ENCODE peak calls at places on chromosomes 12 and 14, in ten cellular contexts. F is heart right ventricle, P is OCI-LY7, C is sigmoid colon, L is lung, Y is suprapubic skin, I is uterus, Q is ovary, D is WERI-Rb-1, H is tibial artery. Z is an unnamed sample.

GRCh38 chr12:1065629-1066028 is 74.6 kb downstream of the ERC1 start:
- DNase-seq in F (no peak), P (no peak), C (no peak), L (no peak), Y (no peak), I (no peak), Q (no peak), D (no peak), H (no peak), Z (no peak)

GRCh38 chr12:91001306-91001705 is 3.5 kb downstream of the EPYC start:
- DNase-seq in F (no peak), P (no peak), C (no peak), L (no peak), Y (no peak), I (no peak), Q (no peak), D (no peak), H (no peak), Z (no peak)

GRCh38 chr14:51967521-51967920 is 21.8 kb upstream of the RTRAF start:
- DNase-seq in F (no peak), P (no peak), C (no peak), L (no peak), Y (no peak), I (no peak), Q (no peak), D (no peak), H (no peak), Z (no peak)

GRCh38 chr12:122726056-122726558 is 4.5 kb downstream of the HCAR1 start:
- DNase-seq in F (no peak), P (no peak), C (no peak), L (no peak), Y (no peak), I (no peak), Q (no peak), D (no peak), H (no peak), Z (no peak)

GRCh38 chr12:52230364-52231281 is 2.4 kb upstream of the KRT7 start:
- DNase-seq in F (peak), P (no peak), C (peak), L (peak), Y (no peak), I (no peak), Q (no peak), D (no peak), H (peak), Z (no peak)

GRCh38 chr14:96383445-96383844 is 8.5 kb upstream of the AK7 start:
- DNase-seq in F (no peak), P (no peak), C (no peak), L (no peak), Y (no peak), I (no peak), Q (no peak), D (no peak), H (no peak), Z (no peak)

GRCh38 chr12:53094394-53094787 is 3.1 kb upstream of the IGFBP6 start:
- DNase-seq in F (no peak), P (no peak), C (peak), L (no peak), Y (peak), I (no peak), Q (peak), D (no peak), H (peak), Z (no peak)

GRCh38 chr14:76828339-76829015 is 2.3 kb downstream of the LRRC74A start:
- DNase-seq in F (no peak), P (no peak), C (no peak), L (no peak), Y (no peak), I (no peak), Q (no peak), D (no peak), H (no peak), Z (no peak)

GRCh38 chr14:104639889-104640548 is 35.4 kb upstream of the TMEM179 start:
- DNase-seq in F (peak), P (peak), C (peak), L (peak), Y (peak), I (no peak), Q (peak), D (peak), H (no peak), Z (no peak)

GRCh38 chr14:70093156-70093555 is 95.6 kb downstream of the SLC8A3 start:
- DNase-seq in F (no peak), P (no peak), C (no peak), L (no peak), Y (no peak), I (no peak), Q (no peak), D (no peak), H (no peak), Z (no peak)

GRCh38 chr12:124321556-124322270 is 26.8 kb downstream of the RFLNA start:
- DNase-seq in F (no peak), P (no peak), C (no peak), L (no peak), Y (no peak), I (no peak), Q (no peak), D (no peak), H (no peak), Z (no peak)

GRCh38 chr12:104567832-104568490 is 111.2 kb downstream of the CHST11 start:
- DNase-seq in F (no peak), P (no peak), C (no peak), L (no peak), Y (no peak), I (no peak), Q (no peak), D (no peak), H (no peak), Z (no peak)

GRCh38 chr14:38941485-38941884 is 161.6 kb downstream of the SEC23A start:
- DNase-seq in F (no peak), P (no peak), C (no peak), L (no peak), Y (no peak), I (no peak), Q (no peak), D (no peak), H (no peak), Z (no peak)

GRCh38 chr12:49059063-49059384 is 1.6 kb downstream of the KMT2D start:
- DNase-seq in F (no peak), P (no peak), C (no peak), L (no peak), Y (no peak), I (no peak), Q (no peak), D (no peak), H (no peak), Z (no peak)

GRCh38 chr14:100076630-100077029 is 11.4 kb downstream of the EVL start:
- DNase-seq in F (no peak), P (no peak), C (peak), L (no peak), Y (peak), I (peak), Q (no peak), D (peak), H (peak), Z (no peak)

GRCh38 chr12:1777798-1778197 is 42.6 kb upstream of the LRTM2 start:
- DNase-seq in F (no peak), P (no peak), C (no peak), L (no peak), Y (no peak), I (no peak), Q (no peak), D (no peak), H (no peak), Z (peak)

GRCh38 chr14:38342803-38343202 is 86.9 kb upstream of the CLEC14A start:
- DNase-seq in F (no peak), P (no peak), C (no peak), L (no peak), Y (no peak), I (no peak), Q (no peak), D (no peak), H (no peak), Z (peak)

GRCh38 chr14:65769151-65769550 is 356.6 kb downstream of the FUT8 start:
- DNase-seq in F (no peak), P (no peak), C (no peak), L (no peak), Y (no peak), I (no peak), Q (no peak), D (no peak), H (no peak), Z (no peak)

GRCh38 chr12:103102225-103102744 is 144.8 kb downstream of the ASCL1 start:
- DNase-seq in F (no peak), P (no peak), C (no peak), L (no peak), Y (no peak), I (no peak), Q (no peak), D (no peak), H (no peak), Z (no peak)

GRCh38 chr12:74896186-74896585 is 313.5 kb downstream of the KCNC2 start:
- DNase-seq in F (no peak), P (no peak), C (no peak), L (no peak), Y (no peak), I (no peak), Q (no peak), D (no peak), H (no peak), Z (peak)

GRCh38 chr14:72222046-72222445 is 289.8 kb downstream of the RGS6 start:
- DNase-seq in F (no peak), P (no peak), C (no peak), L (no peak), Y (no peak), I (no peak), Q (no peak), D (no peak), H (no peak), Z (no peak)

GRCh38 chr14:104796682-104797081 is 1.1 kb upstream of the AKT1 start:
- DNase-seq in F (no peak), P (no peak), C (no peak), L (no peak), Y (no peak), I (no peak), Q (no peak), D (no peak), H (no peak), Z (no peak)

GRCh38 chr14:55399183-55399582 is 12.4 kb downstream of the ATG14 start:
- DNase-seq in F (no peak), P (no peak), C (no peak), L (no peak), Y (no peak), I (no peak), Q (no peak), D (no peak), H (no peak), Z (no peak)

GRCh38 chr14:64800000-64800399 is 79.7 kb downstream of the SPTB start:
- DNase-seq in F (peak), P (peak), C (no peak), L (peak), Y (no peak), I (no peak), Q (no peak), D (peak), H (no peak), Z (no peak)

DNA sequence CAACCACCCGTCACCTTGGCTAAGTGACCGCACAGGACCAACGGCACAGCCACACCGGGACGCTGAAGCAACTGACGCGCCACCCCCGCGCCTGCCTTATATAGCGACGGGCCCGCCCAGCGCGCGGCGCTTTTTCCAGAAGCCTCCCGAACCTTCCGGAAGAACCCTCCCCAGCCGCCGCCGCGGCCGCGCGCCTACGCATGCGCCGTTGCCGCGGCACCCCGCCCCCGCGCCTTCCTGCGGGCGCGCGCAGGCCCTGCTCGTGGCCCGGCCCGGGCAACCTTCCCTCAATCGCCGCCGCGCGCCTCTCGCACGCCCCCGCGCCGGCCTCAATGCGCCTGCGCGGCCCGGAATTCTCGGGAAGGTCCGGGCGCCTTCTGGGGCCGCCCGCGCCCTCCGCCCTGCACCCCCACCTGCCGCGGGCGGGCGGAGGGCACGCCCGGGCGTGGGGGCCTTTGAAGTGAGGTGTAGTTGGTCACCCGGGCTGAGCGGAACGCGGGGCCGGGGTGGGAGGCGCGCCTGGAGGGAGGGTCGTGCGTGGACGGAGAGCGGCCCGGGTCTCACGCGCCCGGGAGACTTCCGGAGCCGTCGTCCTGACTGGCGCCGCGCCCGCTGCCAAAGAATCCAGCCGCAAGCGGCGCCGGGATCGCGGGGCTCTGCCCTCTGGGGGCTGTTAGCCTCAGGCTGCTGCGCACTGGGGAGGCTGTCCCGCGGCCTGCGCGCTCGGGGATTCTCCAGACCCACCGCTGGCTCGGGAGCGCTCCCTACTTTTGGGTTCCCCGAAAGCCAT is at the start of gene HSP90AA1:
- DNase-seq in F (peak), P (peak), C (peak), L (peak), Y (peak), I (peak), Q (peak), D (peak), H (peak), Z (peak)
- TF ChIP-seq CTCF in F (peak), P (peak), C (peak), L (no peak), Y (no peak), I (peak), Q (no peak), D (peak), H (no peak), Z (peak)

GRCh38 chr12:88539893-88540292 is 40.4 kb downstream of the KITLG start:
- DNase-seq in F (no peak), P (no peak), C (no peak), L (no peak), Y (no peak), I (no peak), Q (no peak), D (no peak), H (no peak), Z (no peak)
- H3K4me3 ChIP-seq in F (no peak), P (no peak), C (no peak), L (no peak), Y (no peak), I (no peak), Q (no peak), D (no peak), H (no peak), Z (no peak)

DNA sequence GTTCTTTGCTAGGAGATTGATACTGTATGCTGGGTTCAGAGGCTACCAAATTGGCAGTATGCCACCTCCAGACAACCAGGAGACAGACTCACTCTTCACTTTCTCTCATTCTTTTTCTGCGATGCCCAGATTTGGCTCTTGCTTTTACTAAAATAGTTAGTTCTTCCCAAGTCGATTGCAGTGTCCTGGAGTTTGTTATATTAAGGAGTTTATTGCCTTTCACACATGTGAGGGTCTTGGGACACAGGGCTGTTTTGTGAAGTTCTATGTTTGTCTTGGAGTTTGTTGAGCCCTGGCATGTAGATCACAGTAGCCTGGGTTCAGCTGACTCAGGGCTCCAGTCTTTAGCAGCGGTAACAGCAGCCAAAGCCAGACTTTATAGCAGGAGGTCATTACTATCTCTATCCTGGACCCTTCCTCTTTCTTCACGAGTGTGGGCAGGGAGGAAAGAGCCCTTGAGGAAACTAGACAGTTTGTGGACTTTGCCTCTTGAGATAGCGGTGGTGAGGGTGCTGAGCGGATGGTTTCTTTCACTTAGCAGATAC is 1.6 kb downstream of the MLEC start:
- DNase-seq in F (no peak), P (no peak), C (no peak), L (no peak), Y (no peak), I (no peak), Q (no peak), D (no peak), H (no peak), Z (no peak)
- H3K27ac ChIP-seq in F (peak), P (no peak), C (peak), L (peak), Y (no peak), I (peak), Q (no peak), D (no peak), H (peak), Z (no peak)

GRCh38 chr12:65672441-65672840 is 151.8 kb upstream of the HMGA2 start:
- DNase-seq in F (no peak), P (no peak), C (no peak), L (no peak), Y (no peak), I (no peak), Q (no peak), D (no peak), H (no peak), Z (no peak)

GRCh38 chr12:65675141-65675621 is 149.1 kb upstream of the HMGA2 start:
- DNase-seq in F (no peak), P (no peak), C (no peak), L (no peak), Y (no peak), I (no peak), Q (no peak), D (no peak), H (no peak), Z (peak)

GRCh38 chr12:65673291-65673690 is 151.0 kb upstream of the HMGA2 start:
- DNase-seq in F (no peak), P (no peak), C (no peak), L (no peak), Y (no peak), I (no peak), Q (no peak), D (no peak), H (no peak), Z (no peak)

GRCh38 chr12:65670775-65671174 is 153.5 kb upstream of the HMGA2 start:
- DNase-seq in F (no peak), P (no peak), C (no peak), L (no peak), Y (no peak), I (no peak), Q (no peak), D (no peak), H (no peak), Z (no peak)

GRCh38 chr12:65673732-65674131 is 150.6 kb upstream of the HMGA2 start:
- DNase-seq in F (no peak), P (no peak), C (no peak), L (no peak), Y (no peak), I (no peak), Q (no peak), D (no peak), H (no peak), Z (no peak)
- TF ChIP-seq CTCF in F (peak), P (peak), C (no peak), L (no peak), Y (no peak), I (no peak), Q (no peak), D (no peak), H (no peak), Z (peak)

GRCh38 chr12:114395755-114396152 is 10.2 kb downstream of the TBX5 start:
- DNase-seq in F (no peak), P (no peak), C (peak), L (no peak), Y (no peak), I (no peak), Q (no peak), D (no peak), H (no peak), Z (no peak)
- H3K4me3 ChIP-seq in F (peak), P (no peak), C (no peak), L (no peak), Y (no peak), I (no peak), Q (no peak), D (no peak), H (peak), Z (peak)

GRCh38 chr14:34649344-34649743 is 19.4 kb upstream of the SNX6 start:
- DNase-seq in F (no peak), P (no peak), C (no peak), L (no peak), Y (no peak), I (no peak), Q (no peak), D (no peak), H (no peak), Z (peak)
- H3K27ac ChIP-seq in F (no peak), P (no peak), C (no peak), L (no peak), Y (no peak), I (no peak), Q (no peak), D (no peak), H (no peak), Z (peak)